ENCODE peak calls at places on chromosomes 6 and 20, in four cellular contexts. S is HL-60, Y is K562, X is GM12878. V is an unnamed sample.

GRCh38 chr6:151349651-151350270 is 41.6 kb downstream of the ZBTB2 start:
- DNase-seq in Y (no peak), X (no peak), S (no peak), V (no peak)

GRCh38 chr20:32329817-32330554 is 28.1 kb upstream of the ASXL1 start:
- DNase-seq in Y (no peak), X (no peak), S (no peak), V (no peak)

GRCh38 chr20:48184229-48184628 is 398.9 kb upstream of the SULF2 start:
- DNase-seq in Y (no peak), X (no peak), S (no peak), V (no peak)

GRCh38 chr20:16483024-16483423 is 90.2 kb downstream of the KIF16B start:
- DNase-seq in X (no peak), S (no peak), Y (no peak), V (no peak)

GRCh38 chr6:119273799-119274595 is 75.6 kb downstream of the MAN1A1 start:
- DNase-seq in X (no peak), S (no peak), Y (no peak), V (no peak)

GRCh38 chr6:3535716-3536435 is 79.0 kb upstream of the SLC22A23 start:
- DNase-seq in S (no peak), X (no peak), Y (no peak), V (no peak)

GRCh38 chr6:22149081-22149480 is 147.8 kb downstream of the PRL start:
- DNase-seq in S (no peak), Y (no peak), X (no peak), V (no peak)

GRCh38 chr6:45710304-45710821 is 305.3 kb downstream of the CLIC5 start:
- DNase-seq in X (peak; percentile 62), S (peak; percentile 84), Y (no peak), V (no peak)

GRCh38 chr6:50845499-50846108 is 26.9 kb downstream of the TFAP2B start:
- DNase-seq in S (no peak), Y (no peak), X (no peak), V (no peak)

GRCh38 chr6:136959471-136959891 is 37.4 kb downstream of the SLC35D3 start:
- DNase-seq in Y (peak; percentile 23), S (no peak), X (no peak), V (no peak)

GRCh38 chr20:64129146-64129782 is 21.9 kb upstream of the NPBWR2 start:
- DNase-seq in Y (no peak), S (no peak), X (no peak), V (no peak)

GRCh38 chr6:74879234-74879633 is 326.6 kb downstream of the COL12A1 start:
- DNase-seq in X (no peak), Y (no peak), S (no peak), V (no peak)

GRCh38 chr6:37741757-37742400 is 44.2 kb upstream of the MDGA1 start:
- DNase-seq in Y (peak; percentile 48), X (no peak), S (no peak), V (no peak)

GRCh38 chr6:115000736-115001135 is 657.9 kb upstream of the HS3ST5 start:
- DNase-seq in X (no peak), S (no peak), Y (no peak), V (no peak)

GRCh38 chr6:96522469-96523009 is 933 bp downstream of the UFL1 start:
- DNase-seq in X (no peak), Y (no peak), S (peak; percentile 14), V (no peak)

GRCh38 chr6:53044572-53044971 is 20.6 kb upstream of the FBXO9 start:
- DNase-seq in Y (no peak), S (no peak), X (no peak), V (no peak)

GRCh38 chr6:53049389-53049788 is 15.8 kb upstream of the FBXO9 start:
- DNase-seq in S (no peak), Y (no peak), X (no peak), V (no peak)

GRCh38 chr6:53046274-53046673 is 18.9 kb upstream of the FBXO9 start:
- DNase-seq in X (no peak), S (no peak), Y (no peak), V (no peak)

GRCh38 chr6:53044071-53044470 is 21.1 kb upstream of the FBXO9 start:
- DNase-seq in S (no peak), X (no peak), Y (no peak), V (no peak)

GRCh38 chr6:53048431-53049195 is 16.6 kb upstream of the FBXO9 start:
- DNase-seq in S (no peak), X (peak; percentile 40), Y (no peak), V (peak; percentile 20)
- TF ChIP-seq SPI1 in S (no peak), X (no peak), Y (no peak), V (no peak)

DNA sequence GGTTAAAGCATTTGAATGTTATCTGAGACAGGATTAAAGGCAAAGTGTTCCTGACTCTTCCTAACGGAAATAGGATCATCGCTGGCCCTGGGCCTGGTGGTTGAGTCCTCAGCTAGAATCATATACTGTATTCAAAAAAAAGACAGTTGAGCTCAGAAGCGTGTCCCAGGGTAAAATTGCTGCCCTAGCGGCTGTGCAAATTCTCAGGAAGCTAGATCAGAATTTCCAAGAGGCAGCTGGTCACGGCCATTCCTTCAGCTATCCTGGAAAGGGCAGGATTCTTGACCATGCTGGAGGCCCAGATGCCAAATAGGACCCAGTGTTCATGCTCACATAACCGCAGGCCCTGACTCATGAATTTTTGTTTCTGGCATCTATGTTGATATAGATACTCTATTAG is 67.4 kb downstream of the STMND1 start:
- DNase-seq in X (no peak), Y (no peak), S (no peak), V (no peak)
- TF ChIP-seq SPI1 in X (no peak), Y (no peak), S (no peak), V (no peak)

GRCh38 chr20:17849111-17849900 is 119.3 kb downstream of the SNX5 start:
- DNase-seq in X (no peak), Y (no peak), S (no peak), V (no peak)

GRCh38 chr20:17849901-17850673 is 118.5 kb downstream of the SNX5 start:
- DNase-seq in Y (no peak), X (no peak), S (no peak), V (no peak)

GRCh38 chr20:17848249-17848648 is 120.3 kb downstream of the SNX5 start:
- DNase-seq in S (no peak), Y (no peak), X (no peak), V (no peak)

GRCh38 chr20:17850674-17851006 is 118.0 kb downstream of the SNX5 start:
- DNase-seq in Y (no peak), X (no peak), S (no peak), V (no peak)

DNA sequence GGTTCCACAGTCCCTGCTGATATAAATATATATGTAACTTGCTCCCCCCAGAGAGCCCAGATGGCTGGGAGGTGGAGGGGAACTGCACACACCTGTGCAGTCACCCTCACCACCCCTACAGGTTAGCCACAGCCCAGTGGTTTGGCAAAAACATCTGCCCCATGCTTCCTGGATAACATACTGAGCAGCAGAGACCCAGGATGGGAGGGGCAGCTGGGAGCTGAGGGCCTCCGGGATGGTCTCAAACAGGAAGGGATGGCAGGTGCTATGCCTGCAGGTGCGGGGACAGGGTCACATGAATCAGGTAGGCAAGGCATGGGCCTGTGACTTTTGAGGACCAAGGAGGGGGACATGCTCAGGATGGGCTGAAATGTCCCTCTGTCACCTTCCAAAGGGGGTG is 119.9 kb downstream of the SNX5 start:
- DNase-seq in S (no peak), Y (no peak), X (no peak), V (no peak)
- TF ChIP-seq SPI1 in S (no peak), Y (no peak), X (no peak), V (no peak)

DNA sequence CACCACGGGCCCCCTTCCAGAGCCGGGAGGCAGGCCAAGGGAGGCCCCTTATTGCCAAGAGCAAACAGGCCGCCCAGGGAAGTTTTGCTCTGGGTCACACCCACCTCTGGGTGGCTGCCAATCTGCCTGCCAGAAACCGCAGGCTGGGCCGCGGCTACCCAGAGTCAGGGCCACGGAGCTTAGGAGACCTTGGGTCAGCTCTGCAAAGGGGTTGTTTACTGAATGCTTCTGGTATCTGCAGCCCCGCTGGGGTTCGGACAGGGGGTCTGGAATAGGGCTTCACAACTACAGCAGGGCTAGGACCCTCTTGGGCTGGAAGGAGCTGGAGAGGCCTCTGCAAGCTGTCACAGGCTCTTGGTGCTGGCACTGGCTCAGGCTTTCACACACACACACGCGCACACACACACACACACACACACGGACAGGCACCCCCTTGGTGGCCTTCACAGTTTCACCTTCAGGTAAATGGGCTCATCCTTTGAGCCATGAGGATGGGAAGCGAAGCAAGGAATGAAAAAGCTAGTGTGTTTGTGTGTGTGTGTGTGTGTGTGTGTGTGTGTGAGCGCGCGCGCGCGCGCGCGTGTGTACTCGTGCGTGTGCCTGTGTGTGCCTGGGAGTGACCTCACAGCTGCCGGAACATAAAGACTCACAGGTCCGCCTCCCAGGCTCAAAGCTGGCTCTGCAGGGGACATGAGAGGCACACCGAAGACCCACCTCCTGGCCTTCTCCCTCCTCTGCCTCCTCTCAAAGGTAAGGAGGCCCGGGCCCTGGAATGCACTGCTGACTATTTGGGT is at the start of gene CCN5:
- DNase-seq in S (no peak), X (no peak), Y (peak; percentile 43), V (no peak)
- TF ChIP-seq SPI1 in S (no peak), X (no peak), Y (no peak), V (no peak)

DNA sequence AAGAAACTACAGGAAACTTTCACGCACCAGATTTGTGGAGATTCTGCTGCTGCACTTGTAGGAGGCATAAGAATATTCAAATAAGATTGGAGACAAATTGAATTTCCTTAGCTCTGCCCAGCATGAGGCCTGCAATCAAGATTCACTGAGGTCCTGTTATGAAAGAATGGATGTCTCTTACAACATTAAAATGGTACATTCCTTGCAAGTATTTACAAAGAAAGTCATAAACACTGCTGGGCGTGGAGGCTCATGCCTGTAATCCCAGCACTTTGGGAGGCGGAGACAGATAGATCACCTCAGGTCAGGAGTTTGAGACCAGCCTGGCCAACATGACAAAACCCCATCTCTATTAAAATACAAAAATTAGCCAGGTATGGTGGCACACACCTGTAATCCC is 74.0 kb upstream of the MAP3K4 start:
- DNase-seq in S (no peak), Y (no peak), X (no peak), V (no peak)
- TF ChIP-seq SPI1 in S (no peak), Y (no peak), X (no peak), V (no peak)

GRCh38 chr6:7526755-7527154 is 14.7 kb upstream of the DSP start:
- DNase-seq in Y (no peak), S (peak; percentile 28), X (no peak), V (no peak)

GRCh38 chr6:7532821-7533220 is 8.7 kb upstream of the DSP start:
- DNase-seq in Y (no peak), X (no peak), S (no peak), V (no peak)

GRCh38 chr6:7532232-7532631 is 9.2 kb upstream of the DSP start:
- DNase-seq in Y (no peak), X (no peak), S (no peak), V (no peak)

GRCh38 chr6:7528565-7528964 is 12.9 kb upstream of the DSP start:
- DNase-seq in X (no peak), S (no peak), Y (no peak), V (no peak)

DNA sequence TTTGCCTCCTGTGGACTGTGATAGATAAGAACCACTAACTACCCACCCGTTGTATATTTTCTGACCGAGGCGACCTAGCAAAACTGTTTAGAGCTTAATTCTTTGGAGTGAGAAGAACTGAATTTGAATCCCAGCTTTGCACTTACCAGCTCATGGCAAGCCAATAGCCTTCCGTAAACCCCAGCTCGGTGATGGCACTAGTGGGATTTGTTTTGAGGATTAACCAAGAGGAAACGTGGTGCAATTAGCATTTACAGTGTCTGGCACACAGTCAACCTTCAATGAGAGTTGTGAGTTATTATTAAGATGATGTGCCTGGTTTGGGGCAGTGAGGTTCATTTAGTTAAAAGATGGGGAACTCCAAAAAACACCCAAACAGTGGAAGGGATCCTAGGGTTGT is 12.3 kb upstream of the DSP start:
- DNase-seq in S (no peak), X (no peak), Y (no peak), V (no peak)
- TF ChIP-seq SPI1 in S (no peak), X (no peak), Y (no peak), V (no peak)

GRCh38 chr6:56643379-56644089 is 845 bp upstream of the DST start:
- DNase-seq in Y (no peak), X (no peak), S (no peak), V (no peak)
- TF ChIP-seq SPI1 in Y (no peak), X (no peak), S (no peak), V (no peak)

V was measured in GM12891.